ENCODE peak calls at places on chromosome 6, in nine cellular contexts. H, B, V, X, D, F, G, A and T are unnamed samples. For H3K36me3, the result is how much of the 10 kb centered on the place peaks cover.

GRCh38 chr6:135906542-135906941 is 55.0 kb downstream of the PDE7B start:
- DNase-seq in D (peak), F (no peak), G (no peak), H (no peak), V (no peak), B (no peak), A (no peak), X (no peak), T (no peak)

GRCh38 chr6:105592329-105592728 is 189.4 kb upstream of the PREP start:
- DNase-seq in V (no peak), H (peak), X (no peak), D (peak), A (no peak), F (peak), G (no peak), B (no peak), T (no peak)

GRCh38 chr6:14559754-14560527 is 442.4 kb downstream of the CD83 start:
- DNase-seq in V (no peak), G (no peak), X (no peak), B (no peak), D (peak), F (no peak), H (no peak), A (no peak), T (no peak)

GRCh38 chr6:23611776-23612381 is 514.1 kb upstream of the NRSN1 start:
- DNase-seq in H (no peak), B (no peak), V (no peak), A (no peak), F (no peak), D (no peak), X (no peak), G (no peak), T (no peak)

GRCh38 chr6:7041511-7042026 is 66.2 kb upstream of the RREB1 start:
- DNase-seq in X (no peak), A (no peak), B (no peak), V (no peak), F (no peak), H (no peak), G (no peak), D (no peak), T (no peak)

GRCh38 chr6:112017169-112017568 is 36.7 kb upstream of the CCN6 start:
- DNase-seq in B (no peak), F (no peak), H (no peak), G (no peak), D (no peak), A (no peak), X (no peak), V (no peak), T (no peak)

GRCh38 chr6:14917511-14917910 is 328.4 kb upstream of the JARID2 start:
- DNase-seq in A (no peak), V (no peak), H (no peak), G (no peak), F (no peak), B (no peak), X (no peak), D (no peak), T (no peak)

GRCh38 chr6:106128981-106129761 is 43.0 kb downstream of the PRDM1 start:
- DNase-seq in G (no peak), H (no peak), A (no peak), F (no peak), B (no peak), V (peak), X (no peak), D (peak), T (no peak)

GRCh38 chr6:140178550-140179334 is 804.3 kb upstream of the CITED2 start:
- DNase-seq in V (no peak), H (no peak), D (peak), B (no peak), X (no peak), A (no peak), G (no peak), F (no peak), T (no peak)

GRCh38 chr6:149861603-149862423 is 2.3 kb downstream of the LRP11 start:
- DNase-seq in V (peak), F (no peak), A (no peak), D (peak), X (no peak), G (no peak), B (no peak), H (no peak), T (no peak)

GRCh38 chr6:2542858-2543218 is 207.9 kb downstream of the MYLK4 start:
- DNase-seq in V (peak), A (no peak), H (no peak), B (no peak), G (no peak), F (no peak), D (peak), X (peak), T (no peak)

GRCh38 chr6:14337157-14337556 is 219.6 kb downstream of the CD83 start:
- DNase-seq in V (no peak), X (no peak), F (no peak), G (no peak), A (no peak), D (peak), H (no peak), B (no peak), T (no peak)

GRCh38 chr6:108565091-108565766 is 4.5 kb downstream of the FOXO3 start:
- DNase-seq in X (no peak), H (no peak), V (no peak), A (no peak), F (no peak), G (no peak), D (no peak), B (no peak), T (no peak)

GRCh38 chr6:705047-705446 is 12.1 kb upstream of the EXOC2 start:
- DNase-seq in F (no peak), X (no peak), B (no peak), G (no peak), D (no peak), H (no peak), A (no peak), V (no peak), T (no peak)

GRCh38 chr6:31145386-31145785 is 6.5 kb upstream of the PSORS1C2 start:
- DNase-seq in A (no peak), F (no peak), G (no peak), B (no peak), H (no peak), V (no peak), X (no peak), D (no peak), T (no peak)

GRCh38 chr6:27297857-27298730 is 14.0 kb downstream of the POM121L2 start:
- DNase-seq in D (peak), A (no peak), X (no peak), V (no peak), H (no peak), B (no peak), G (no peak), F (no peak), T (no peak)

GRCh38 chr6:135995160-135995898 is 143.8 kb downstream of the PDE7B start:
- DNase-seq in A (no peak), D (peak), B (no peak), H (no peak), X (no peak), G (no peak), V (no peak), F (no peak), T (no peak)

GRCh38 chr6:148947621-148948444 is 201.0 kb downstream of the UST start:
- DNase-seq in H (peak), B (peak), X (peak), V (peak), G (peak), D (peak), F (peak), A (peak), T (peak)

GRCh38 chr6:33824461-33825154 is 20.8 kb upstream of the MLN start:
- DNase-seq in X (peak), D (peak), G (no peak), B (peak), V (peak), A (no peak), H (no peak), F (no peak), T (peak)

GRCh38 chr6:6751615-6752014 is 163.1 kb downstream of the LY86 start:
- DNase-seq in A (no peak), X (peak), V (peak), G (no peak), B (no peak), H (no peak), F (no peak), D (no peak), T (no peak)

GRCh38 chr6:15569035-15569995 is 93.5 kb downstream of the DTNBP1 start:
- DNase-seq in V (no peak), A (no peak), F (no peak), D (no peak), X (no peak), B (no peak), G (no peak), H (no peak), T (no peak)

GRCh38 chr6:45045253-45045601 is 282.9 kb upstream of the RUNX2 start:
- DNase-seq in G (no peak), F (no peak), B (no peak), X (no peak), D (no peak), H (no peak), V (no peak), A (no peak), T (no peak)

GRCh38 chr6:157533397-157533814 is 152.4 kb downstream of the ZDHHC14 start:
- DNase-seq in F (no peak), B (no peak), H (no peak), D (no peak), A (no peak), X (no peak), V (no peak), G (no peak), T (no peak)

GRCh38 chr6:167746377-167747151 is 80.1 kb upstream of the AFDN start:
- DNase-seq in D (no peak), B (peak), A (no peak), F (no peak), H (no peak), V (no peak), X (no peak), G (peak), T (no peak)

GRCh38 chr6:75208564-75209431 is 2.9 kb upstream of the COL12A1 start:
- DNase-seq in D (peak), H (peak), A (peak), G (peak), B (peak), V (peak), F (peak), X (peak), T (peak)

GRCh38 chr6:158286413-158286812 is 25.9 kb upstream of the TULP4 start:
- DNase-seq in G (no peak), A (no peak), H (no peak), B (no peak), D (peak), X (no peak), V (no peak), F (no peak), T (no peak)

GRCh38 chr6:108564178-108564577 is 3.5 kb downstream of the FOXO3 start:
- DNase-seq in D (peak), A (no peak), H (no peak), F (no peak), V (no peak), X (no peak), B (no peak), G (no peak), T (no peak)

GRCh38 chr6:30684386-30685156 is 1.9 kb downstream of the PPP1R18 start:
- DNase-seq in B (peak), X (peak), G (peak), V (peak), A (peak), H (peak), F (peak), D (peak), T (peak)

GRCh38 chr6:70411948-70412796 is 1.1 kb upstream of the FAM135A start:
- DNase-seq in H (no peak), G (no peak), B (no peak), X (no peak), F (no peak), V (peak), A (no peak), D (no peak), T (no peak)

GRCh38 chr6:2505624-2506023 is 245.1 kb downstream of the MYLK4 start:
- DNase-seq in A (no peak), D (no peak), B (no peak), G (no peak), X (no peak), H (no peak), V (peak), F (no peak), T (no peak)

GRCh38 chr6:17754254-17754653 is 47.5 kb upstream of the NUP153 start:
- DNase-seq in H (no peak), F (no peak), G (no peak), A (no peak), V (no peak), B (no peak), D (no peak), X (no peak), T (no peak)

GRCh38 chr6:116111552-116112528 is 11.2 kb downstream of the NT5DC1 start:
- DNase-seq in F (no peak), B (peak), V (peak), G (no peak), A (no peak), H (no peak), D (peak), X (no peak), T (no peak)

GRCh38 chr6:69957990-69958559 is 91.7 kb downstream of the COL19A1 start:
- DNase-seq in G (no peak), F (no peak), A (no peak), B (no peak), D (peak), V (no peak), H (no peak), X (no peak), T (no peak)

GRCh38 chr6:156988276-156989158 is 211.3 kb downstream of the ARID1B start:
- DNase-seq in D (no peak), B (no peak), A (no peak), H (no peak), V (peak), F (no peak), X (no peak), G (no peak), T (no peak)

GRCh38 chr6:165663736-165664552 is 903 bp upstream of the PDE10A start:
- DNase-seq in G (no peak), A (no peak), V (no peak), B (no peak), H (no peak), F (no peak), D (no peak), X (no peak), T (peak)

GRCh38 chr6:112903361-112903760 is 556.2 kb downstream of the RFPL4B start:
- DNase-seq in F (no peak), B (no peak), X (no peak), D (no peak), A (no peak), H (no peak), G (no peak), V (no peak), T (no peak)

GRCh38 chr6:110064744-110065524 is 86.8 kb downstream of the GPR6 start:
- DNase-seq in V (no peak), A (no peak), F (no peak), H (no peak), G (no peak), X (no peak), D (no peak), B (no peak), T (no peak)

GRCh38 chr6:112909781-112910180 is 562.7 kb downstream of the RFPL4B start:
- DNase-seq in A (no peak), V (no peak), B (no peak), X (no peak), H (no peak), F (no peak), G (no peak), D (peak), T (no peak)

GRCh38 chr6:148422085-148422484 is 79.4 kb downstream of the SASH1 start:
- DNase-seq in H (no peak), G (no peak), A (no peak), V (no peak), B (no peak), X (no peak), F (no peak), D (no peak), T (no peak)

DNA sequence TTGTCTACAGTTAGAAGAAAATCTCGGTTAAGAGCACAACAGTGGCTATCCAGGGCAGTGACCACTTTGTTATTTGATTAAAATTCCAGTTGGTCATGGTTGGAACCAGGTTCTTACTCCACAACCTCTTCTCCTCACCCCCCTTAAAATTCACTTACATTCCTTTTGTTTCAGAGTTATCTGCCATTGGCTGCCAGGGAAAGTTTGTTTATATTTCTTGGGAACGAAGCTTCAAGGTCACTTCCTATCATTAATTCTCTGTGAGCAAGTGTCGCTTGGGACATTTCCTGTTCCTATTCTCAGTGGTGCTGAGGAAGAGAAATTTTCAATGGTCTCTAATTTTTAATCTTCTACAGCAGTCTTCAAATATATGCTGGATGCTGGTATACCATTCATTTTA is 121.1 kb upstream of the COL21A1 start:
- DNase-seq in A (no peak), V (no peak), G (no peak), X (no peak), D (no peak), B (no peak), H (no peak), F (no peak), T (no peak)
- H3K27ac ChIP-seq in A (no peak), V (no peak), G (peak), X (no peak), D (no peak), B (peak), H (no peak), F (peak), T (peak)

GRCh38 chr6:52839124-52840055 is 1.2 kb downstream of the GSTA5 start:
- DNase-seq in A (no peak), V (peak), H (peak), F (no peak), X (peak), G (no peak), D (peak), B (peak), T (no peak)
- TF ChIP-seq CTCF in A (peak), V (peak), H (peak), F (no peak), X (peak), G (peak), D (peak), B (peak), T (peak)

DNA sequence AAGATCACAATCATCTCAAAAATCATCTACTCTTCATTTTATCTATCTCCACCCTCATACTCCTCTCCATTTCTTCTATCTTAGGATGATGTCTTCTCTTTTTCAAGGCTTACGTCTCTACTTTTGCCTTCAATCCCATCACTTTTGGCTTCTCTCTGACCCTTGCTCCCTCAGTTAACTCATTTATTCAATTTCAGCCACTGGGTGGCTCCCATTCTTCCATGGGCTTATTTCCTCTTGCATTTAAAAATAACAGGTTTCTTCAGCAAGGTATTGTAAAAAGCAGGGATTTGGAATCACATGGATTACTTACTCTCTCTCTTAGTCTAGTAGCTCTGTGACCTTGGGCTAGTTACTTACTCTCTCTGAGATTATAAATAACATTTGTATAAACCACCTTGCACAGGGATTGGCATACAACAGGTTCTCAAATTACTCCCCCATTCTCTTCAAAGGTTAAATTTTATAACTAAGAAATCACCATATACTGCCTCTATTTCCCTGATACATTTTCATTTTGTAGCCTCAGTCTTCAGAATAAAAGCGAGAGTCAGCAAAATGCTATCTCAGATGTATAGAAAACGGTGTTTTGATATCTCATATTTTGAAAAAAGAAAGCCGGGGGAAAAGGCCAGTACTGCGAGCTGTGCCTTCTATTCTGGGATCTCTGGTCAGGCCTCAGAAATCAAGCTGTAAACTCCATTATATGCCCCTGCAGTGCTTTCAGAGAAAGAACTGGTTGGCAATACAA is 5.5 kb downstream of the ZSCAN12 start:
- DNase-seq in A (no peak), H (no peak), D (peak), F (no peak), X (no peak), V (no peak), G (no peak), B (no peak), T (no peak)
- H3K36me3 ChIP-seq in A (under half), H (under half), D (under half), F (under half), X (half or more), V (under half), G (half or more), B (half or more), T (half or more)

DNA sequence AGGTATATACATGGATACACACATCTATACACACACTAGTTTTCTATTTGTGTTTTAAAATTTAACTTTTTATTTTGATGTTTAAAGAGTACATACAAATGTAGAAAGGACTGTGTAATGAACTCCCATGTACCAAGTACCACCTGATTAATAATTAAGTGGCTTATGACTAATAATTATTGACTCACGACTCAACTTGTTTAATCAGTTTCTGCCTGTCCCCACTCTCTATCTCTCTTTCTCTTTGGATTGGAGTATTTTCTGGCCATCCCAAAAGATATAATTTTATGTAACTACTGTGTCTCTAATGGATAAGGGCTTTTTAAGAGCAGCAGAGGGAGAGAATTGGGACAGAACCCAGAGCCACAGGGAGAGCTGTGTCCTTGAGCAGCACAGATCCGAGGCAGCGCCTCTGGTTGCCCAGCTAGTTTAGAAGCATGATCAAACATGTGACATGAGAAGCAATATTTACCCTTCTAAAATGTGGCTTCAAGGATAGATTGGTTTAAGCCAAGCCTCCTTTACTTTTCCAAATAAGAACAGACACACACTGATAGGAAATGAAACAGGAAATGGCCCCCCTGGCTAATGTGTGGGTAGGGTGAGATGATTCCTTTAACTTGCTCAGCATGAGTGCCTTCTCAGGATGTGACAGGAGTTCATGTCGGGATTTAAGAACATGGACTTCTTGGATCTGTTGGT is 81.0 kb downstream of the ERMARD start:
- DNase-seq in H (no peak), D (peak), V (peak), B (peak), X (no peak), A (no peak), F (no peak), G (peak), T (no peak)
- H3K27ac ChIP-seq in H (no peak), D (no peak), V (no peak), B (peak), X (no peak), A (peak), F (no peak), G (no peak), T (no peak)

DNA sequence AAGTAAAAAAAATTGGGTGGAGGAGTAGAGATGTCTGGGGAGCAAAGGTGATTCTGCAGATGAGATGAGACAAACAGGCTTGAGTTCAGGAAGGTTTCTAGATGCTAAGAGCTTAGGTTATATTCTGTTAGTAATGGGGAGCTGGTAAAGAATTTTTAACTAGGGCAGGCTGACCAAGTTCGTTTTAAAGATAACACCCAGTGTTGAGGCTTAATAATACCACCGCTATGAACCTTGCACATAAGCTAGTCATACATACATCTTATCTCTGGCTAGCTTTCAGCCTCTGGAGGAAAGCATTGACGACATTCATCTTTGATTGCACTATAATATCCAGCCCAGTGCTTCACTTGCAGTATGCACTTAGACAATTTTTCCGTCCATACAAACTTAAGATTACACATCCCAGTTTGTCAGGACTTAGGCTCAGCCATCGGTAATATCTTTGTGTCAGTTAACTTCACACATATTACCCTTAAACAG is 12.1 kb downstream of the NHSL1 start:
- DNase-seq in A (no peak), H (no peak), V (no peak), D (no peak), G (no peak), X (no peak), F (no peak), B (no peak), T (no peak)
- TF ChIP-seq CTCF in A (no peak), H (no peak), V (no peak), D (no peak), G (no peak), X (no peak), F (no peak), B (no peak), T (no peak)